ENCODE peak calls at places on chromosomes 11 and 22, in four cellular contexts. I is A549, L is K562, C is GM12878. H is an unnamed sample.

GRCh38 chr11:103537904-103538502 is 428.8 kb downstream of the DYNC2H1 start:
- DNase-seq in I (peak; percentile 17), L (no peak), C (no peak), H (no peak)

GRCh38 chr11:65435330-65435931 is 12.8 kb downstream of the NEAT1 start:
- DNase-seq in I (peak; percentile 27), L (no peak), C (no peak), H (no peak)

GRCh38 chr22:23395476-23396361 is 184.4 kb downstream of the IGLL1 start:
- DNase-seq in I (no peak), L (no peak), C (no peak), H (no peak)

GRCh38 chr11:2203440-2204259 is 32.0 kb upstream of the TH start:
- DNase-seq in I (no peak), L (peak; percentile 38), C (no peak), H (peak; percentile 86)

GRCh38 chr11:128895505-128895904 is 4.3 kb downstream of the KCNJ5 start:
- DNase-seq in I (no peak), L (no peak), C (no peak), H (no peak)

GRCh38 chr11:27861706-27862430 is 161.6 kb upstream of the BDNF start:
- DNase-seq in I (peak; percentile 21), L (no peak), C (no peak), H (no peak)

GRCh38 chr22:22111267-22111751 is 128.7 kb upstream of the TOP3B start:
- DNase-seq in I (peak; percentile 42), L (peak; percentile 89), C (peak; percentile 86), H (no peak)

GRCh38 chr11:134261626-134262488 is 8.5 kb downstream of the ACAD8 start:
- DNase-seq in I (peak; percentile 14), L (peak; percentile 35), C (no peak), H (peak; percentile 20)

GRCh38 chr11:63845911-63846310 is 7.0 kb downstream of the MARK2 start:
- DNase-seq in I (no peak), L (no peak), C (no peak), H (no peak)

GRCh38 chr11:16047073-16047472 is 309.3 kb downstream of the SOX6 start:
- DNase-seq in I (no peak), L (peak; percentile 11), C (no peak), H (no peak)

GRCh38 chr11:72758690-72759389 is 6.6 kb upstream of the ARAP1 start:
- DNase-seq in I (no peak), L (peak; percentile 80), C (no peak), H (no peak)

GRCh38 chr22:47587361-47587760 is 824.9 kb downstream of the TBC1D22A start:
- DNase-seq in I (no peak), L (no peak), C (no peak), H (no peak)

GRCh38 chr22:47586946-47587345 is 824.5 kb downstream of the TBC1D22A start:
- DNase-seq in I (no peak), L (no peak), C (no peak), H (no peak)

GRCh38 chr22:47589271-47590250 is 827.1 kb downstream of the TBC1D22A start:
- DNase-seq in I (no peak), L (no peak), C (no peak), H (no peak)

GRCh38 chr22:47587861-47588582 is 825.6 kb downstream of the TBC1D22A start:
- DNase-seq in I (no peak), L (no peak), C (no peak), H (no peak)

GRCh38 chr22:47588583-47588970 is 826.1 kb downstream of the TBC1D22A start:
- DNase-seq in I (no peak), L (no peak), C (no peak), H (no peak)
- H3K9me3 ChIP-seq in I (no peaks in the 10 kb centered on the region), L (no peaks in the 10 kb centered on the region), C (no peaks in the 10 kb centered on the region), H (peaks cover 9% of the 10 kb centered on the region)

DNA sequence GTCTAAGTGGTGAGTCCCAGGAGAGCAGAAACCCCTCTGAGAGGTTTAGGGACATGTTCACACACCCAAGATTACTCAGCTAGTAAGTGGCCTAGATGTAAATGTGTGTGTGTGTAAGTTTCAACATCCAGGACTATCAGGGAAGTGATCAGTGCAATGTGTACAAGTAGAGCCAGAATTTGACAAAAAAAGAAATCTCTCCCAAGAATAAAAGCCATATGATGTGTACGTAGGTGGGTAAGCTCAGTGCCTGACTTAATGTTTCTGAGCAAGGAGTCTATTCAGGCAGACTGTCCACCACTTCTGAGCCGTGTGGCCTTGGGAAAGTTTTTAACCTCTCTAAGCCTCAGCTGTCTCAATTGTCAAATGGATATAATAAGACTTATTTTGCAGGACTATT is 133.8 kb upstream of the NAV2 start:
- DNase-seq in I (no peak), L (no peak), C (no peak), H (no peak)
- TF ChIP-seq CHD4 in I (no peak), L (no peak), C (no peak), H (no peak)

GRCh38 chr11:35049906-35050531 is 89.0 kb upstream of the CD44 start:
- DNase-seq in I (no peak), L (no peak), C (peak; percentile 44), H (no peak)
- H3K9me3 ChIP-seq in I (no peaks in the 10 kb centered on the region), L (no peaks in the 10 kb centered on the region), C (peaks cover 16% of the 10 kb centered on the region), H (no peaks in the 10 kb centered on the region)

GRCh38 chr22:49553076-49553475 is 274.6 kb downstream of the BRD1 start:
- DNase-seq in I (no peak), L (no peak), C (no peak), H (no peak)

GRCh38 chr22:49553518-49554295 is 274.0 kb downstream of the BRD1 start:
- DNase-seq in I (no peak), L (no peak), C (no peak), H (no peak)

GRCh38 chr22:49554296-49554625 is 273.4 kb downstream of the BRD1 start:
- DNase-seq in I (no peak), L (no peak), C (no peak), H (no peak)

GRCh38 chr22:49555526-49555925 is 272.1 kb downstream of the BRD1 start:
- DNase-seq in I (no peak), L (no peak), C (no peak), H (no peak)

GRCh38 chr22:49554741-49555140 is 272.9 kb downstream of the BRD1 start:
- DNase-seq in I (no peak), L (no peak), C (no peak), H (no peak)
- TF ChIP-seq CHD4 in I (no peak), L (no peak), C (no peak), H (no peak)

GRCh38 chr22:11629661-11630385 is 3898.2 kb upstream of the OR11H1 start:
- DNase-seq in I (no peak), L (no peak), C (no peak), H (no peak)
- H3K9me3 ChIP-seq in I (peaks cover 14% of the 10 kb centered on the region), L (peaks cover 2% of the 10 kb centered on the region), C (peaks cover 3% of the 10 kb centered on the region), H (peaks cover 61% of the 10 kb centered on the region)

GRCh38 chr11:107928767-107929507 is 689 bp downstream of the RAB39A start:
- DNase-seq in I (peak; percentile 4), L (no peak), C (no peak), H (no peak)
- TF ChIP-seq CHD4 in I (no peak), L (no peak), C (no peak), H (no peak)

GRCh38 chr22:49101873-49102272 is 725.8 kb downstream of the BRD1 start:
- DNase-seq in I (no peak), L (no peak), C (no peak), H (no peak)

GRCh38 chr22:49102367-49102766 is 725.3 kb downstream of the BRD1 start:
- DNase-seq in I (no peak), L (no peak), C (no peak), H (no peak)

GRCh38 chr22:49100316-49100715 is 727.4 kb downstream of the BRD1 start:
- DNase-seq in I (no peak), L (no peak), C (no peak), H (no peak)

GRCh38 chr22:49100764-49101163 is 726.9 kb downstream of the BRD1 start:
- DNase-seq in I (no peak), L (no peak), C (no peak), H (no peak)

DNA sequence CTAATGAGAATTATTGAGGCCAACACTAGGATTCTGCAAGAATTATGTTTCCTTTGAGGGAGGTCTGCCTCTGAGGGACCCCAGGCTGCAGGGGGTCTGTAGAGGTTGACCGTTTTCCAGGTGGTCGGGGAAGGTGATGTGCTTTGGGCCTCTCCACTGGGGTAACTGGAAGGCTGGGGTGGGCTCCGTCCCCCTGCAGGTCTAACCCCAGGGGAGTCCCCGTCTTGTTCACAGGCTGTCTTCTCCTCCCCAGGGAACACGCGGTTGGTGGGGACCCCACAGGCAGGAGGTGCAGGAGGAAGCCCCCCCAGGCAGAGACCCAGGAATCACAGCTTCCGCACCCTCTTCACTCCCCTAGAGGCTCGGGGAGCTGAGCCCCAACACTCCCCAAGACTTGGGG is 726.4 kb downstream of the BRD1 start:
- DNase-seq in I (no peak), L (no peak), C (no peak), H (no peak)
- H3K9me3 ChIP-seq in I (no peaks in the 10 kb centered on the region), L (no peaks in the 10 kb centered on the region), C (no peaks in the 10 kb centered on the region), H (no peaks in the 10 kb centered on the region)